ENCODE peak calls at places on chromosome 12, in five cellular contexts. F is WERI-Rb-1, U is RWPE1, V is psoas muscle, N is progenitor cell of endocrine pancreas. Z is an unnamed sample.

GRCh38 chr12:11067514-11067913 is 5.4 kb upstream of the TAS2R46 start:
- DNase-seq in F (no peak), N (no peak), V (no peak), U (no peak), Z (no peak)

GRCh38 chr12:6553051-6553868 is 2.6 kb downstream of the IFFO1 start:
- DNase-seq in F (no peak), V (peak; percentile 78), U (no peak), N (no peak), Z (no peak)

GRCh38 chr12:124698211-124698997 is 131.0 kb upstream of the NCOR2 start:
- DNase-seq in U (no peak), N (no peak), F (no peak), V (no peak), Z (no peak)

GRCh38 chr12:60262378-60262777 is 666.5 kb downstream of the SLC16A7 start:
- DNase-seq in N (no peak), F (no peak), V (no peak), U (no peak), Z (no peak)

GRCh38 chr12:104751594-104751993 is 206.5 kb downstream of the SLC41A2 start:
- DNase-seq in U (no peak), V (no peak), N (no peak), F (no peak), Z (no peak)

GRCh38 chr12:52903285-52903854 is 1.5 kb downstream of the KRT8 start:
- DNase-seq in V (peak; percentile 71), N (peak; percentile 83), F (no peak), U (no peak), Z (peak; percentile 89)

GRCh38 chr12:96587691-96588090 is 98.3 kb downstream of the CFAP54 start:
- DNase-seq in N (no peak), V (no peak), F (no peak), U (no peak), Z (no peak)

GRCh38 chr12:14238224-14238792 is 127.2 kb upstream of the ATF7IP start:
- DNase-seq in U (no peak), F (no peak), V (no peak), N (no peak), Z (no peak)

GRCh38 chr12:124240493-124240892 is 54.4 kb upstream of the RFLNA start:
- DNase-seq in U (peak; percentile 29), V (no peak), F (peak; percentile 75), N (no peak), Z (no peak)

GRCh38 chr12:106773945-106774807 is at the start of gene RIC8B:
- DNase-seq in V (peak; percentile 94), U (peak; percentile 98), N (peak; percentile 90), F (peak; percentile 98), Z (peak; percentile 93)

GRCh38 chr12:53023-53734 is 13.4 kb upstream of the IQSEC3 start:
- DNase-seq in N (no peak), V (no peak), U (no peak), F (no peak), Z (no peak)

GRCh38 chr12:89225808-89226368 is 126.4 kb downstream of the DUSP6 start:
- DNase-seq in U (peak; percentile 85), N (no peak), F (no peak), V (no peak), Z (no peak)

GRCh38 chr12:101698782-101699347 is 1.4 kb downstream of the CHPT1 start:
- DNase-seq in V (no peak), F (no peak), N (no peak), U (peak; percentile 12), Z (no peak)

GRCh38 chr12:52604859-52605258 is 3.6 kb upstream of the KRT72 start:
- DNase-seq in U (no peak), N (no peak), V (no peak), F (no peak), Z (no peak)

GRCh38 chr12:127013222-127013621 is 1253.7 kb upstream of the TMEM132C start:
- DNase-seq in F (no peak), U (no peak), V (no peak), N (no peak), Z (no peak)

GRCh38 chr12:127640181-127640886 is 626.6 kb upstream of the TMEM132C start:
- DNase-seq in U (no peak), F (no peak), N (no peak), V (no peak), Z (no peak)

GRCh38 chr12:32302218-32302826 is 97.0 kb upstream of the FGD4 start:
- DNase-seq in F (no peak), V (no peak), U (peak; percentile 68), N (no peak), Z (no peak)

GRCh38 chr12:118853634-118854033 is 127.7 kb upstream of the SRRM4 start:
- DNase-seq in F (peak; percentile 60), V (no peak), U (no peak), N (no peak), Z (no peak)

GRCh38 chr12:98618952-98619351 is 25.5 kb downstream of the SLC25A3 start:
- DNase-seq in U (no peak), F (no peak), V (no peak), N (no peak), Z (no peak)

GRCh38 chr12:71152838-71153237 is 5.0 kb downstream of the TSPAN8 start:
- DNase-seq in N (no peak), U (peak; percentile 1), V (no peak), F (no peak), Z (no peak)

DNA sequence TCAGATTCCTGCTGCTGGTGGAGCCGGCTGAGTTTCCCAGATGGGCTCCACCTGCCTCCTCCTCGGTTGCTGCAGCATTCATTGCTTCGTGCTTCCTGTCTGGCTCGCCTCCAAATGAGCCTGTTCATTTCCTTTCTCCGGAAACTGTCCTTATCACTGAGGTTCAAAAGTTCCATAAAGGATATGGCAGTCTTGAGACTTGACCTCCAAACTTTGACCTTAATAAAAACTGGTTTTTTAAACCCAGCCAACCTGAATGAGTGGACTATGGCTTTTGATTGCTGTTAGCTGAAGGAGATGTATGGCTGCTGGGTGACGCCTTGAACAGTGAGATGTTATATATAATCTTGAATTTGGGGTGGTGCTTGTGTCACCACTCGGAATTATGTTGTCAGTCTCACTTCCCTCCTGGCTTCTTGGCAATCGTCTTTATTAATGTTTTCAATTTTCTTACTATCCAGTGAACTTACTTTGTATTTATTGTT is 62.7 kb downstream of the RASSF3 start:
- DNase-seq in F (no peak), V (peak; percentile 23), N (no peak), U (no peak), Z (no peak)
- TF ChIP-seq CTCF in F (no peak), V (no peak), N (no peak), U (no peak), Z (no peak)

GRCh38 chr12:48957141-48958048 is at the start of gene ARF3:
- DNase-seq in U (peak; percentile 96), V (peak; percentile 94), F (peak; percentile 96), N (peak; percentile 94), Z (peak; percentile 96)

GRCh38 chr12:48958049-48958388 is 732 bp upstream of the ARF3 start:
- DNase-seq in U (no peak), N (no peak), F (no peak), V (no peak), Z (no peak)

GRCh38 chr12:48954061-48954460 is 3.2 kb downstream of the ARF3 start:
- DNase-seq in V (no peak), U (no peak), N (no peak), F (no peak), Z (no peak)

GRCh38 chr12:48954781-48955501 is 2.3 kb downstream of the ARF3 start:
- DNase-seq in U (no peak), V (no peak), N (no peak), F (no peak), Z (no peak)

DNA sequence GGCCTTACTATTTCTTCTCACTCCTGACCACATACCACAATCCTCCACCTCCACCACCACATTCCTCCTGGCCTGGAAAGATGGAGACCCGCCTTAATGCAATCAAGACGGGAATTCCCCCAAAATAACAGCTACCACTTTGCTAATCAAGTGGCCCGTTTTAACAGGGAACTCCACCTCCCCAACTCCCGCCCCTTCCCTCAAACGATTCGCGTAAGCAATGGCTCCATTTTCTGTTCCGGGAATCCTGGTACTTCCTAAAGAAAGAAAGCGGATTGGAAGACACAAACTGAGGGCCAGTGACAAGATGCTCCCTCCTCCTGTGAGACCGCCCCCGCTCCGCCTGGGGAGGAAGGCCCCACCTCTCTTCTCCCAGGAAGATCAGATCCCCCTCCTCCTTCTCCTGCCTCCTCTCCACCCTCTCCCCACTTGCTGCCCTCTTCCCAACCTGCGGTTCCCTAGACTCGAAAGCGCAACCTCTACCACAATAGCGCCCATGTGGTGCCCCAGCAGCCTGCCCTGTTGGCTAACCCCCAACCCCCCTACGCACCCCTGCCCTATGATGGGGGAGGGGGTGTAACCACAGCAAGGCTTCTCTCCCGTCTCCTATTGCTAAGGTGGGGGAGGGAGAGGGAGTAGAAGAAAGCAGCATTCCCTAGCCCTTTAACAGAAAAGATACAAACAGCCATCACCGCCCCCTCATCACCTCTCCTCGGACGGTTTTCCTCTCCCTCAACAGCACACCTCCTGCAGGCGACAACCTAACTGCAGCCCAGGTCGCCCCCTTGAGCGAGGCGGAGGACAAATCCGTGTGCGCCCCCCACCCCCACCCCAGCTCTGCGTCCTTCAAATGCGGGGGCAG is 777 bp downstream of the ARF3 start:
- DNase-seq in N (no peak), F (peak; percentile 93), U (peak; percentile 93), V (peak; percentile 83), Z (peak; percentile 80)
- TF ChIP-seq CTCF in N (peak; percentile 36), F (no peak), U (no peak), V (no peak), Z (no peak)

DNA sequence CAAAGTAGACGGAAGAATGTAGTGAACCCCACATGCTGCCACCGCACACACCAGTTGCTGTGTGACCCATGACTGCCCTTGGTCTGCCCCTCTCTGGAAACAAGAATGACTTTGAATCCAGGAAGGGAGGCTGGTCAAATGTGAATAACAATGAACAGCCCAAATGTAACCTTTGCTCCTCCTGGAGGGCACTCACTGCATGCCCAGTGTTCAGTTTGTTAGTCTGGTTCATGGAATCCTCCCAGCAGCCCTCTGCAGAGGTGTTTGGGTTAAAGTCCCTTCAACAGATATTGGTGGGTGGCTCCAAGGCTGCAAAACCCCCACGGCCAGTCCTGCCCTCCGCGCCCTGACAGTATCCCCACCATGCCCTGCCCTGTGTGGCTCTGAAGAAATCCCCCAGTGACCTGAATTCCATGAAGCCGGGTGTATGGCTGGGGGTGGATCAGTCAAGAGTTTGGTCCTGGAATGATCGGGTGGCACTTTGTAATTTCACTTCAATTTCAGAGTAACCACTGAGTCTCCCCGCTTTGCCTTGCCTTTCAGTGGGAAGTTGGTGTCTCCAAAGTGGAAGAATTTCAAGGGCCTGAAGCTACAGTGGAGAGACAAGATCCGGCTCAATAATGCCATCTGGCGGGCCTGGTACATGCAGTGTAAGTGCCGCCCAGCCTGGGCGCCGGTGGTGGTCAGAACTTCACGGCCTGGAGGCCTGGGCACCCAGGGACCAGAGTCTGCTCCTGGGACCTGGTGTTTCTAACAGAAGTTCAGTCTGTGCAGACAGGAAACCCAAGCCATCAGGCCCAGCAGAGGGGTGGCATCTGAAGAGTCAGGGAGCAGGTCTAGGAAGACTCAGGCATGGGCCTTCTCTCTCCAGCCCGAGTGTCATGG is 47.1 kb downstream of the IL31 start:
- DNase-seq in V (no peak), N (no peak), F (no peak), U (no peak), Z (no peak)
- TF ChIP-seq CTCF in V (peak; percentile 20), N (no peak), F (no peak), U (no peak), Z (no peak)

DNA sequence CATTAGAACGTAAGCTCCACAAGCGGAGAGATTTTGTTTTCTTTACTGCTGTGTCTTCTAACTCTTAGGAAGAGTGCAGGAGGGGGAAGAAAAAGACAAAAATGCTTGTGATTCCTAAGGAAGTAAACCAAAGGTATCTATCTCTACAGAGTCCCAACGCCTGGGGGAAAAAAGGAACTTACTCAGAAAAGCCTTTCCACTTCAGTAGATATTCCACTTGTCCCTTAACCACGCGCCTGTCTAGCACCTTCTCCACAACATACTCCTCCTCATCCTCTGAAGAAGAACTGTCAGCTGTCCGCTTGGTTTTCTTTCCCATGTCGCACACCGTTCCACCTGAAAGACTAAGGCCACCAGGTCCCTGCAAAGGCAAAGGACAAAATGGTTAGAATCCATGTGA is 22.6 kb downstream of the CBX5 start:
- DNase-seq in F (no peak), N (no peak), U (no peak), V (no peak), Z (no peak)
- TF ChIP-seq CTCF in F (no peak), N (no peak), U (no peak), V (no peak), Z (no peak)

Z was measured in nephron progenitor cell.